ENCODE peak calls at places on chromosomes 16 and 17, in six cellular contexts. Y is mucosa of descending colon; I is GM12864; R is tibial artery; Z is MG63; K is CD8-positive, alpha-beta T cell. E is an unnamed sample.

GRCh38 chr16:67177743-67178699 is 5.7 kb downstream of the MATCAP1 start:
- DNase-seq in Y (peak; percentile 93), I (no peak), R (peak; percentile 85), Z (no peak), K (peak; percentile 69), E (no peak)

GRCh38 chr17:16428098-16428882 is 12.9 kb downstream of the TRPV2 start:
- DNase-seq in Y (peak; percentile 65), I (no peak), R (no peak), Z (no peak), K (peak; percentile 59), E (no peak)

GRCh38 chr17:81336930-81337325 is 41.8 kb upstream of the SLC38A10 start:
- DNase-seq in Y (peak; percentile 52), I (no peak), R (no peak), Z (no peak), K (no peak), E (no peak)

GRCh38 chr16:17211797-17212196 is 259.0 kb downstream of the XYLT1 start:
- DNase-seq in Y (no peak), I (no peak), R (no peak), Z (peak; percentile 8), K (peak; percentile 41), E (no peak)

GRCh38 chr17:63772801-63773271 is 561 bp downstream of the CCDC47 start:
- DNase-seq in Y (no peak), I (no peak), R (no peak), Z (no peak), K (no peak), E (no peak)

GRCh38 chr17:30921544-30922196 is at the start of gene ADAP2:
- DNase-seq in Y (peak; percentile 72), I (no peak), R (peak; percentile 68), Z (no peak), K (no peak), E (no peak)

GRCh38 chr17:66123163-66123562 is 68.8 kb downstream of the CEP112 start:
- DNase-seq in Y (no peak), I (no peak), R (no peak), Z (peak; percentile 49), K (no peak), E (no peak)

GRCh38 chr17:29158515-29159275 is 21.5 kb downstream of the MYO18A start:
- DNase-seq in Y (no peak), I (no peak), R (no peak), Z (peak; percentile 59), K (no peak), E (peak; percentile 84)

GRCh38 chr17:78797213-78797612 is 15.1 kb upstream of the CYTH1 start:
- DNase-seq in Y (no peak), I (no peak), R (no peak), Z (no peak), K (no peak), E (no peak)

GRCh38 chr17:76582660-76583059 is 3.0 kb downstream of the ST6GALNAC2 start:
- DNase-seq in Y (no peak), I (no peak), R (no peak), Z (no peak), K (no peak), E (no peak)

GRCh38 chr16:69827527-69827926 is 65.4 kb downstream of the WWP2 start:
- DNase-seq in Y (no peak), I (no peak), R (no peak), Z (no peak), K (no peak), E (no peak)

GRCh38 chr16:1183235-1183907 is 30.5 kb downstream of the CACNA1H start:
- DNase-seq in Y (no peak), I (no peak), R (peak; percentile 91), Z (no peak), K (no peak), E (peak; percentile 63)

GRCh38 chr17:81520021-81520894 is 7.7 kb upstream of the ACTG1 start:
- DNase-seq in Y (peak; percentile 61), I (no peak), R (no peak), Z (no peak), K (no peak), E (no peak)

GRCh38 chr17:1200440-1200839 is 20.7 kb upstream of the ABR start:
- DNase-seq in Y (no peak), I (no peak), R (no peak), Z (no peak), K (no peak), E (no peak)

GRCh38 chr17:18267366-18267765 is 6.9 kb downstream of the MIEF2 start:
- DNase-seq in Y (no peak), I (no peak), R (no peak), Z (no peak), K (no peak), E (no peak)

GRCh38 chr16:67399218-67399733 is 6.0 kb upstream of the TPPP3 start:
- DNase-seq in Y (peak; percentile 56), I (no peak), R (no peak), Z (no peak), K (no peak), E (no peak)

GRCh38 chr17:27478901-27479531 is 22.8 kb downstream of the KSR1 start:
- DNase-seq in Y (no peak), I (no peak), R (no peak), Z (no peak), K (no peak), E (no peak)

GRCh38 chr17:50918933-50919296 is 52.8 kb upstream of the TOB1 start:
- DNase-seq in Y (peak; percentile 69), I (no peak), R (no peak), Z (peak; percentile 54), K (no peak), E (no peak)

GRCh38 chr17:80146121-80147034 is 550 bp downstream of the EIF4A3 start:
- DNase-seq in Y (peak; percentile 73), I (no peak), R (no peak), Z (no peak), K (peak; percentile 33), E (peak; percentile 50)

GRCh38 chr17:78724544-78724943 is 57.5 kb downstream of the CYTH1 start:
- DNase-seq in Y (no peak), I (no peak), R (no peak), Z (no peak), K (no peak), E (no peak)

GRCh38 chr17:19686400-19687090 is 29.8 kb downstream of the SLC47A2 start:
- DNase-seq in Y (no peak), I (no peak), R (no peak), Z (no peak), K (no peak), E (no peak)

GRCh38 chr16:58332997-58333700 is 38.3 kb upstream of the PRSS54 start:
- DNase-seq in Y (no peak), I (no peak), R (no peak), Z (no peak), K (no peak), E (no peak)

GRCh38 chr17:17682293-17682736 is 1.1 kb downstream of the RAI1 start:
- DNase-seq in Y (peak; percentile 84), I (no peak), R (peak; percentile 74), Z (peak; percentile 53), K (peak; percentile 38), E (peak; percentile 75)

GRCh38 chr17:42422958-42423712 is at the start of gene CAVIN1:
- DNase-seq in Y (peak; percentile 93), I (no peak), R (peak; percentile 100), Z (peak; percentile 100), K (no peak), E (peak; percentile 98)

GRCh38 chr17:82981141-82981540 is 98.3 kb upstream of the METRNL start:
- DNase-seq in Y (no peak), I (no peak), R (no peak), Z (no peak), K (no peak), E (no peak)

GRCh38 chr16:79411805-79412204 is 188.7 kb downstream of the MAF start:
- DNase-seq in Y (no peak), I (no peak), R (peak; percentile 11), Z (no peak), K (no peak), E (no peak)

GRCh38 chr17:83189673-83190385 is 110.4 kb downstream of the METRNL start:
- DNase-seq in Y (peak; percentile 58), I (no peak), R (peak; percentile 69), Z (peak; percentile 74), K (no peak), E (peak; percentile 95)

GRCh38 chr16:3023415-3023668 is 400 bp downstream of the HCFC1R1 start:
- DNase-seq in Y (no peak), I (no peak), R (no peak), Z (peak; percentile 99), K (peak; percentile 46), E (no peak)

GRCh38 chr16:3020604-3021448 is 658 bp downstream of the TNFRSF12A start:
- DNase-seq in Y (peak; percentile 90), I (no peak), R (peak; percentile 92), Z (peak; percentile 98), K (peak; percentile 83), E (peak; percentile 96)

GRCh38 chr16:3021449-3022207 is 1.5 kb downstream of the TNFRSF12A start:
- DNase-seq in Y (peak; percentile 79), I (no peak), R (peak; percentile 91), Z (peak; percentile 100), K (peak; percentile 85), E (peak; percentile 97)

GRCh38 chr16:3022697-3023414 is 886 bp downstream of the HCFC1R1 start:
- DNase-seq in Y (peak; percentile 69), I (no peak), R (peak; percentile 92), Z (peak; percentile 90), K (peak; percentile 30), E (peak; percentile 52)

GRCh38 chr16:3022208-3022696 is 1.5 kb downstream of the HCFC1R1 start:
- DNase-seq in Y (peak; percentile 91), I (no peak), R (peak; percentile 96), Z (peak; percentile 95), K (peak; percentile 84), E (peak; percentile 97)
- H3K4me3 ChIP-seq in Y (no peak overlapping the region), I (no peak overlapping the region), R (peak overlapping the region; percentile 73), Z (peak overlapping the region; percentile 99), K (no peak overlapping the region), E (peak overlapping the region; percentile 96)

GRCh38 chr16:68452176-68452575 is 3.9 kb upstream of the SMPD3 start:
- DNase-seq in Y (no peak), I (no peak), R (no peak), Z (no peak), K (no peak), E (peak; percentile 43)
- H3K4me3 ChIP-seq in Y (no peak overlapping the region), I (no peak overlapping the region), R (no peak overlapping the region), Z (no peak overlapping the region), K (no peak overlapping the region), E (no peak overlapping the region)

GRCh38 chr16:56363181-56363716 is 62.1 kb downstream of the AMFR start:
- DNase-seq in Y (no peak), I (no peak), R (no peak), Z (no peak), K (no peak), E (no peak)
- H3K4me3 ChIP-seq in Y (no peak overlapping the region), I (no peak overlapping the region), R (no peak overlapping the region), Z (no peak overlapping the region), K (no peak overlapping the region), E (no peak overlapping the region)

GRCh38 chr17:73592079-73592415 is 52.2 kb downstream of the SDK2 start:
- DNase-seq in Y (no peak), I (no peak), R (no peak), Z (no peak), K (no peak), E (no peak)

GRCh38 chr17:73593249-73593965 is 50.8 kb downstream of the SDK2 start:
- DNase-seq in Y (no peak), I (no peak), R (no peak), Z (no peak), K (no peak), E (no peak)

GRCh38 chr17:73592531-73592961 is 51.7 kb downstream of the SDK2 start:
- DNase-seq in Y (peak; percentile 56), I (no peak), R (no peak), Z (no peak), K (peak; percentile 29), E (no peak)

GRCh38 chr17:73589096-73589980 is 54.9 kb downstream of the SDK2 start:
- DNase-seq in Y (no peak), I (no peak), R (no peak), Z (no peak), K (no peak), E (no peak)

GRCh38 chr17:73591278-73592078 is 52.8 kb downstream of the SDK2 start:
- DNase-seq in Y (peak; percentile 80), I (peak; percentile 25), R (no peak), Z (no peak), K (peak; percentile 76), E (no peak)
- H3K4me3 ChIP-seq in Y (no peak overlapping the region), I (no peak overlapping the region), R (no peak overlapping the region), Z (no peak overlapping the region), K (peak overlapping the region; percentile 36), E (no peak overlapping the region)